ENCODE peak calls at places on chromosomes 1 and 21, in four cellular contexts. H is body of pancreas, W is kidney, G is breast epithelium. N is an unnamed sample.

GRCh38 chr21:37368536-37369279 is 2.1 kb downstream of the DYRK1A start:
- DNase-seq in G (no peak), H (no peak), W (no peak), N (no peak)

GRCh38 chr1:17903386-17903785 is 148.3 kb downstream of the ACTL8 start:
- DNase-seq in G (peak; percentile 39), W (no peak), H (peak; percentile 65), N (no peak)

GRCh38 chr1:1281533-1282321 is 1.5 kb downstream of the SCNN1D start:
- DNase-seq in H (peak; percentile 84), W (peak; percentile 92), G (peak; percentile 66), N (no peak)

GRCh38 chr21:44020551-44020950 is 8.4 kb downstream of the TRAPPC10 start:
- DNase-seq in H (no peak), G (no peak), W (no peak), N (no peak)

GRCh38 chr1:96309783-96310182 is 411.8 kb upstream of the PTBP2 start:
- DNase-seq in W (no peak), H (no peak), G (no peak), N (no peak)

GRCh38 chr1:39268112-39268581 is 63.7 kb downstream of the MACF1 start:
- DNase-seq in W (no peak), H (no peak), G (peak; percentile 41), N (no peak)

GRCh38 chr21:44013380-44014088 is 1.4 kb downstream of the TRAPPC10 start:
- DNase-seq in W (no peak), H (no peak), G (no peak), N (no peak)

GRCh38 chr1:216765346-216766300 is 42.4 kb upstream of the ESRRG start:
- DNase-seq in G (no peak), W (no peak), H (no peak), N (no peak)

GRCh38 chr1:25566730-25567341 is 23.4 kb downstream of the LDLRAP1 start:
- DNase-seq in H (no peak), W (no peak), G (peak; percentile 56), N (no peak)

GRCh38 chr1:40976952-40977690 is 2.4 kb upstream of the CTPS1 start:
- DNase-seq in W (no peak), G (no peak), H (no peak), N (no peak)

GRCh38 chr1:169427081-169427611 is at the start of gene CCDC181:
- DNase-seq in H (peak; percentile 56), W (peak; percentile 82), G (no peak), N (no peak)

GRCh38 chr1:41494351-41495170 is 10.1 kb upstream of the EDN2 start:
- DNase-seq in G (no peak), H (no peak), W (peak; percentile 63), N (no peak)

GRCh38 chr21:42096593-42096992 is 25.5 kb downstream of the UMODL1 start:
- DNase-seq in H (no peak), W (no peak), G (no peak), N (no peak)

GRCh38 chr1:213244664-213245091 is 193.6 kb downstream of the RPS6KC1 start:
- DNase-seq in H (peak; percentile 20), G (no peak), W (no peak), N (no peak)

GRCh38 chr1:26277719-26278118 is 2.2 kb upstream of the SH3BGRL3 start:
- DNase-seq in G (no peak), W (no peak), H (no peak), N (no peak)

DNA sequence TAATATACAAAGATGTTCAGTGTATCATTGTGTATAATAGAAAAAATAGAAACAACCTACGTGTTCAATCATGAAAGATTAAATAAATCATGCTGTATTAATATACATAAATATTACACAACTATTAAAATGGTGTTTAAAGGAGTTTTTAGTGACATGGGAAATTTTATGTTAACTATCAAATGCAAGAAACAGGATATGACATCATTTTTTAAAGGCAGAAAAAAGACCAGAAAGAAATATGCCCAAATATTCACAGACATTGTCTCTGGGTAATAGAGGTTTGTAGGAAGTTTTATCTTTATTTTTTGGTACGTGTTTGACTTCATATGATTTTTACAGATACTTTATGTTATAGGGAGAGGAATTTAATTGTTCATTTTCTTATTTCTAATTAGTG is 34.0 kb downstream of the NPHS2 start:
- DNase-seq in G (no peak), H (no peak), W (no peak), N (no peak)
- TF ChIP-seq CTCF in G (no peak), H (no peak), W (no peak), N (no peak)

GRCh38 chr1:18926315-18927081 is 24.1 kb upstream of the ALDH4A1 start:
- DNase-seq in H (no peak), W (peak; percentile 91), G (peak; percentile 63), N (peak; percentile 39)
- TF ChIP-seq CTCF in H (no peak), W (no peak), G (no peak), N (no peak)

GRCh38 chr1:5099018-5099417 is 444.6 kb downstream of the AJAP1 start:
- DNase-seq in W (no peak), G (no peak), H (no peak), N (no peak)

DNA sequence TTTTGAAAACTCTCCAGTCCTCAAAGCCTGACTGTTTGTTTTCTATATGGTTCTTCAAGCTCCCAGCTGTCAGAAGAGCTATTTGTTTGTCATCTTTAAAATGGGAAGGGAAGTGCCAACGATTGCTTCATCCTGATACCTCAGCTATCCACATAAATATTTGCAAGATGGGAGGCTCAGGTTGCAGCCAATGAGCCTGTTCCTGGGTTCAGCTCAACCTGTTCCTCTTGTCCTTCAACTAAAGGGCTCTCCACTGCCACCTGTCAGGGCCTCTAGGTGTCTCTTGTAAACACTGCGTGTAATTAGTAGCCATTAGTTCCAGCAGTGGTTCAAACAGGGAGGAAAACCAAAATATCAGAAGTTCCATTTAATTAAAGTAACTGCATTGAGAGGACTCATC is 445.1 kb downstream of the AJAP1 start:
- DNase-seq in W (no peak), G (no peak), H (no peak), N (no peak)
- TF ChIP-seq CTCF in W (no peak), G (no peak), H (no peak), N (no peak)

GRCh38 chr21:36149788-36150187 is 6.8 kb upstream of the DOP1B start:
- DNase-seq in G (no peak), W (no peak), H (no peak), N (no peak)

GRCh38 chr21:36145259-36145658 is 10.4 kb downstream of the CBR3 start:
- DNase-seq in G (no peak), W (no peak), H (no peak), N (no peak)

GRCh38 chr21:36147891-36148290 is 8.7 kb upstream of the DOP1B start:
- DNase-seq in H (no peak), W (no peak), G (no peak), N (no peak)

GRCh38 chr21:36150192-36150711 is 6.4 kb upstream of the DOP1B start:
- DNase-seq in W (no peak), H (no peak), G (peak; percentile 50), N (no peak)

DNA sequence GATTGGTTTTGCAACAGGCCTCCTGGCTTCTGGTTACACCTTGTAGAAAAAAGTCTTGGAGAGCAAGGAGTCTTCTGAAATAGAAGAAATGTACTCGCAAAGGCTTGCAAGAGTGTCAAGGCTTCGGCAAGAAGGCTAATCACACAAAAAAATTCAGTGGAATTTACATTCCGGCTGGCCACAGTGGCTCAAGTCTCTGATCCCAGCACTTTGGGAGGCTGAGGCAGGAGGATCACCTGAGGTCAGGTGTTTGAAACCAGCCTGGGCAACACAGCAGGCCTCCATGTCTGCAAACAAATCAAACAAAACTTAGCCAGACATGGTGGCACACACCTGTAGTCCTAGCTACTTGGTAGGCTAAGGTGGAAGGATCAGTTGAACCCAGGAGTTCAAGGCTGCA is 7.7 kb upstream of the DOP1B start:
- DNase-seq in W (no peak), G (no peak), H (no peak), N (no peak)
- TF ChIP-seq CTCF in W (no peak), G (no peak), H (no peak), N (no peak)

DNA sequence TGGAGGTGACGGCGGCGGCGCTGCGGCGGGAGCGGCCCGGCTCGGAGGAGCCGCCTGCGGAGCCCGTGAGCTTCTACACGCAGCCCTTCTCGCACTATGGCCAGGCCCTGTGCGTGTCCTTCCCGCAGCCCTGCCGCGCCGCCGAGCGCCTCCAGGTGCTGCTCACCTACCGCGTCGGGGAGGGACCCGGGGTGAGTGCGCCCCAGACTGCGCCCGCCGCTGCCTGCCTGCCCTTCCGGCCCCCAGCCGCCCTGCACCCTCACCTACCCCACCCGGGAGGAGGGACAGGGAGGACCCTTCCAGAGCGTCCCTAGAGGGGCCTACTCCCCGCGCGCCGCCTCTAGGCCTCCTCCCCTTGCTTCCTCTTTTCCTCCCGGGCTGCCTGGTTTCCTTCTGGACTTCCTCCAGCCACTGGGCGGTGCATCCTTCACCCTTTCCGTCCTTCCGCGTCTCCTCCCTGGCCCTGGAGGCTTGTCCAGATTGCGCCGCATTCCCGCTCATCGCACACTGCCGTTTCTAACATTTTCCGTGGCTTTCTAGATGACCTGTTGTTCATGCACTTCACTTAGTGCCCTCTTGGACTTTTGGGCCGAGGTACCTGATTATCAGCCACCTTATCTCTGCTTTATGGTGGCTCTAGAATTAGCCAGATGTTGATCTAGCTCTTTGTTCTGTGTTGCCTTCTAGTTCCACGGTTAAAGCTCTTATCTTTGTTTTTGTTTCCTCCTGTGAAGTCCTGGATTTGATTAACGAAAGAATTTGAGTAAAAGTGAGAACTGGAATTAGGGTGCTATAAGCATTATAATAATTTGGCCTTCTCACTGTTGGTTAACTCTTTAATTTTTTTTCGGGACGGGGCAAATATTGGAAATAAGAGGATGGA is 716 bp downstream of the RNPEP start:
- DNase-seq in W (peak; percentile 91), G (peak; percentile 53), H (peak; percentile 67), N (peak; percentile 46)
- TF ChIP-seq CTCF in W (no peak), G (no peak), H (peak; percentile 8), N (no peak)

DNA sequence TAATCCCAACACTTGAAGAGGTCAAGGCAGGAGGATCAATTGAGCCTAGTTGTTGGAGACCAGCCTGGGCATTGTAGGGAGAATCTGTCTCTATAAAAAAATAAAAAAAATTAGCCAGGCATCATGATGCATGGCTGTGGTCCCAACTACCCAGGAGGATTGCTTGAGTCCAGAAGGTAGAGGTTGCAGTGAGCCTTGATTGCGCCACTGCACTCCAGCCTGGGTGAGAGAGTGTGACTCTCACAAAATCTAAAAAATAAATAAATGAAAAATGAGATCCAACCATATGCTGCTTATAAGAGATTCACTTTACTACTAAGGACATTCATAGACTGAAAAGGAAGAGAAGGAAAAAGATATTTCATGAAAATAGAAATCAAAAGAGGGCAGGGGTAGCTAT is 47.1 kb upstream of the HP1BP3 start:
- DNase-seq in W (no peak), G (no peak), H (no peak), N (no peak)
- TF ChIP-seq CTCF in W (no peak), G (no peak), H (no peak), N (no peak)

DNA sequence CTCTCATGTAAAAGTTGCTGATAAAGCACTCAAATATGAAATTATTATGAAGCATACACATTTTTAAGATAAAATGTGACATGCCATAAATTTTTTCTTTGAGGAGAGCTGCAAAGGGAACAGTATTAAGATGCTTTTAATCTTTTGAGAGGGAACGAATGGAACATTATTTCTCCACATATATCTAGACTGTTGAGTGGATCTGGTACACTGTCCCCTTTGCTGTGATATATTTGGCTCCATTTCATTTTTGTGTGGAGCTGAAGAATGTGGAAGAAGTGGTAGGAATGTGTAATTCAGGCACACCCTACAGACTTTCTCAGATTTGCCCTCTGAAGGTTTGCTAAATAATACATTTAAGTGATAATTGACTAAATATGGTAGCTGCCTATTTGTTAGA is 31.7 kb downstream of the PGM1 start:
- DNase-seq in G (no peak), W (no peak), H (no peak), N (no peak)
- TF ChIP-seq CTCF in G (no peak), W (peak; percentile 3), H (no peak), N (no peak)